ENCODE peak calls at places on chromosomes 7 and 10, in six cellular contexts. E is foreskin fibroblast, N is natural killer cell, K is fibroblast of the aortic adventitia, J is neural progenitor cell, P is GM10248. H is an unnamed sample.

GRCh38 chr7:155764432-155764798 is 47.8 kb downstream of the SHH start:
- DNase-seq in E (no peak), K (no peak), J (no peak), N (no peak), P (peak; percentile 46), H (no peak)

GRCh38 chr10:5434017-5434753 is 21.8 kb downstream of the NET1 start:
- DNase-seq in P (peak; percentile 31), E (peak; percentile 37), N (no peak), K (peak; percentile 83), J (peak; percentile 58), H (peak; percentile 70)

GRCh38 chr7:50092579-50093411 is at the start of gene ZPBP:
- DNase-seq in P (peak; percentile 54), N (peak; percentile 43), K (peak; percentile 35), J (peak; percentile 60), E (peak; percentile 0), H (peak; percentile 15)

GRCh38 chr7:100967292-100967863 is 2.0 kb upstream of the MUC12 start:
- DNase-seq in N (no peak), J (no peak), P (no peak), E (no peak), K (no peak), H (no peak)

GRCh38 chr7:22657479-22657878 is 69.5 kb upstream of the IL6 start:
- DNase-seq in P (no peak), N (no peak), J (no peak), E (no peak), K (no peak), H (no peak)

GRCh38 chr7:1169409-1170368 is 9.7 kb upstream of the ZFAND2A start:
- DNase-seq in N (peak; percentile 94), J (peak; percentile 75), K (peak; percentile 74), P (peak; percentile 90), E (peak; percentile 55), H (no peak)

GRCh38 chr7:44097064-44097932 is 6.8 kb upstream of the AEBP1 start:
- DNase-seq in E (no peak), P (peak; percentile 77), K (no peak), J (no peak), N (no peak), H (no peak)

GRCh38 chr7:43823941-43824340 is 45.4 kb downstream of the MRPS24 start:
- DNase-seq in N (no peak), P (no peak), K (no peak), J (no peak), E (no peak), H (no peak)

GRCh38 chr10:118276203-118276602 is 65.9 kb downstream of the FAM204A start:
- DNase-seq in J (no peak), N (no peak), P (no peak), E (peak; percentile 7), K (no peak), H (no peak)

GRCh38 chr7:29308424-29308823 is 113.8 kb downstream of the CHN2 start:
- DNase-seq in K (no peak), J (no peak), N (no peak), E (no peak), P (no peak), H (no peak)

GRCh38 chr10:126122856-126123255 is 226.5 kb downstream of the FANK1 start:
- DNase-seq in N (no peak), K (peak; percentile 94), J (no peak), E (no peak), P (no peak), H (no peak)

GRCh38 chr7:138223402-138223872 is 147.2 kb downstream of the AKR1D1 start:
- DNase-seq in E (no peak), K (no peak), N (no peak), J (no peak), P (no peak), H (no peak)

GRCh38 chr7:139232893-139233292 is 1.9 kb downstream of the UBN2 start:
- DNase-seq in P (no peak), N (no peak), K (peak; percentile 14), J (no peak), E (no peak), H (peak; percentile 49)

DNA sequence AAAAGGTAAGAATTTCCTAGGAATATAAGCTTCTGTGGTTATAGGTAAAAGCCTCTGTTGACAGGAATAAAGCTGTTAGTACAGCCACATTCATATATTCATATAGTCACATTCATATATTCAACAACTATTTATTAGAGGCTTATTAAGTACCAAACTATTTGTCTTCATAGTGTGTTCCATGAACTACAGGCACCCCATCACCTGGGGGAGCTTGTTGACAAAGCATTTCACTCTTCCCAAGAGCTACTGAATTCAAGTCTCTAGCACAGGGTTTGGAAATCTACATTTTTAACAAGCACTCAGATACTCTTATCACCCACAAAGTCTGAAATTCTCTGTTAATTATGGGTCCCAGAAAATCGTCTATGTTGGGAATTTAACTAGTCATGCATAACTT is 110.6 kb downstream of the RNLS start:
- DNase-seq in P (no peak), K (no peak), N (no peak), J (no peak), E (no peak), H (peak; percentile 6)
- TF ChIP-seq CTCF in P (no peak), K (no peak), N (no peak), J (no peak), E (no peak), H (peak; percentile 45)

GRCh38 chr10:104327745-104328635 is 10.3 kb downstream of the ITPRIP start:
- DNase-seq in P (no peak), K (peak; percentile 76), J (peak; percentile 91), E (peak; percentile 82), N (no peak), H (peak; percentile 86)
- TF ChIP-seq CTCF in P (no peak), K (peak; percentile 29), J (no peak), E (peak; percentile 7), N (no peak), H (peak; percentile 41)

GRCh38 chr10:86349474-86349873 is 17.1 kb downstream of the GRID1 start:
- DNase-seq in J (peak; percentile 79), K (no peak), N (no peak), P (no peak), E (no peak), H (no peak)
- TF ChIP-seq CTCF in J (peak; percentile 78), K (peak; percentile 33), N (no peak), P (peak; percentile 52), E (peak; percentile 37), H (peak; percentile 47)

GRCh38 chr7:134318443-134318842 is 1.7 kb upstream of the SLC35B4 start:
- DNase-seq in P (no peak), N (no peak), J (no peak), K (peak; percentile 6), E (no peak), H (no peak)
- TF ChIP-seq CTCF in P (no peak), N (no peak), J (no peak), K (no peak), E (no peak), H (no peak)

GRCh38 chr10:1609596-1609995 is 127.7 kb downstream of the ADARB2 start:
- DNase-seq in K (no peak), J (no peak), N (no peak), P (no peak), E (no peak), H (no peak)
- TF ChIP-seq CTCF in K (no peak), J (no peak), N (no peak), P (no peak), E (no peak), H (no peak)

DNA sequence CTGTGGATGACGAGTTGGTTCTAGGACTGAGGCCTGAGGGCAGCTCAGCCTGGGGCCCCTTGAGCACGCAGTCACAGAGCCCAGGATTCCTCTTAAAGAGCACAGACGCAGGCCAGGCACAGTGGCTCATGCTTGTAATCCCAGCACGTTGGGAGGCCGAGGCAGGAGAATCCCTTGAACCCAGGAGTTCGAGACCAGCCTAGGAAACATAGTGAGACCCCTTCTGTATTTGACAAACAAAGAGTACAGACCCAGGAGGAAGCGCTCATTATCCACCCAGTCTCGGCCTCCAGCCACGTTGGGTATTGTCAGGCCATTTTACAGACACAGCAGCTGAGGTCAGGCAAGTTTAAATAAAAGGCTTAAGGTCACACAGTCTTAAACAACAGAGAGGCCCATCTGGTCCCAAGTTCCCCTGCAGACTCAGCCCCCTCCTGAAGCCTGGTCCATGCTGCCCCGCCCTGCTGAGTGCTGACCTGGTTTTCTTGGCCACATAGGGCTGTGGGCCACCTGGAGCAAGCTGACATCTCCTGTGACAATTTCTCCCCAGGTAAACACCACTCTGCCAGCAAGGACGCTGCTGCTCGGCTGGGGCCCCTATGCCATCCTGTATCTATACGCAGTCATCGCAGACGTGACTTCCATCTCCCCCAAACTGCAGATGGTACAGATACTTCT is 12.6 kb downstream of the RGR start:
- DNase-seq in E (no peak), J (no peak), K (no peak), N (no peak), P (no peak), H (no peak)
- TF ChIP-seq CTCF in E (no peak), J (no peak), K (no peak), N (no peak), P (no peak), H (peak; percentile 12)

DNA sequence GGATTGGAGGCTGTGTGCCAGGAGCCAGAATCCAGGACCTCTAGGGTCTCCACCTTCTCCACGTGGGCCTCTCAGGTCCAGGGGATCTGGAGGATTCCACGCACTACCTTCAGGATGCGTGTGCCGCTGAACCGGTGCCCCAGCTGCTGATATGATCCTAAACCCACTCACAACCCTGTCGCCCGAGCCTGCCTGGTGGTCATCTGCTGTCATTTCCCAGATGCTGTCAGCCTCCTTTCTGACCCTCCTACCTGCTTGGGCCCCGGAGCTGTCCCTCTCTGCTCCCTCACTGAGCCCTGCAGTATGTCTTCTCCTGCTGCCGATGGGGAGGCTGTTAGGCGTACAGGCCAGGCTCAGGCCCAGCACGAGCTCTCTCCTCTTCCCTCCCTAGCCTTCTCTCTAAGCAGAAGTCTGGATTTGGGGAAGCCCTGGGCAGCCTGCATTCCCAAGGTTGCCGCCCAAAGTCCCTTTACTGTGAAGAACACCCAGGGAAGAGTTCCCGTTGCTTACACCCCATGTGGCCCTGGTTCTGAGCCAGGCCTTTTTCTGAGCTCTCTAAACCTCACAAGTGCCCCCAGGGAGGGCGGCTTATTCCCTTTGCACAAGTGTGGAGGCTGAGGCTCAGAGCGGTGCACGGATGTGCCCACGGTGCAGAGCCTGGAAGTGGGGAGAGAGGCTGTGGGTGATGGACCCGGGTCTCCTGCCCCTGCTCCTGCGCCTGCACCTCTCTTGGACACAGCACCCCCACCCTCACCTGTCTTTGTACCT is 30.8 kb upstream of the ZNF488 start:
- DNase-seq in K (no peak), E (no peak), J (no peak), N (no peak), P (no peak), H (no peak)
- TF ChIP-seq CTCF in K (no peak), E (no peak), J (no peak), N (no peak), P (no peak), H (no peak)

GRCh38 chr10:88291289-88292184 is 291.6 kb downstream of the RNLS start:
- DNase-seq in E (no peak), K (no peak), N (no peak), P (no peak), J (peak; percentile 24), H (no peak)
- TF ChIP-seq CTCF in E (no peak), K (no peak), N (no peak), P (peak; percentile 11), J (peak; percentile 20), H (no peak)